ENCODE peak calls at places on chromosomes 6 and 20, in six cellular contexts. Y is breast epithelium, U is bronchial epithelial cell, W is PC-3, O is esophagus squamous epithelium, D is neural progenitor cell. S is an unnamed sample.
A peak's percentile ranks its signal among the peaks of the same experiment; 100 is the strongest.

GRCh38 chr6:106666290-106667021 is 37.1 kb downstream of the QRSL1 start:
- DNase-seq in W (no peak), D (peak; percentile 1), Y (no peak), O (no peak), U (no peak), S (no peak)

GRCh38 chr6:119442776-119443184 is 93.2 kb upstream of the MAN1A1 start:
- DNase-seq in W (no peak), U (no peak), O (no peak), D (no peak), Y (no peak), S (no peak)

GRCh38 chr6:126904176-126904575 is 214.3 kb upstream of the RSPO3 start:
- DNase-seq in U (no peak), D (no peak), O (no peak), Y (no peak), W (no peak), S (no peak)

GRCh38 chr20:62727584-62728027 is 19.0 kb downstream of the NTSR1 start:
- DNase-seq in O (no peak), Y (no peak), D (no peak), W (no peak), U (no peak), S (no peak)

GRCh38 chr6:132798820-132799538 is 542 bp upstream of the SLC18B1 start:
- DNase-seq in W (peak; percentile 77), U (peak; percentile 86), O (no peak), D (peak; percentile 62), Y (peak; percentile 72), S (peak; percentile 83)

GRCh38 chr6:109059148-109059547 is 35.5 kb downstream of the SESN1 start:
- DNase-seq in D (no peak), O (no peak), U (peak; percentile 80), W (no peak), Y (no peak), S (no peak)

GRCh38 chr20:32880635-32881034 is 21.9 kb downstream of the EFCAB8 start:
- DNase-seq in W (no peak), O (no peak), D (no peak), U (no peak), Y (no peak), S (no peak)

GRCh38 chr20:25695532-25696383 is 895 bp downstream of the ZNF337 start:
- DNase-seq in O (no peak), Y (no peak), W (peak; percentile 22), U (no peak), D (peak; percentile 36), S (no peak)

GRCh38 chr20:33444797-33445560 is 1.4 kb upstream of the SNTA1 start:
- DNase-seq in O (no peak), Y (no peak), W (peak; percentile 48), U (peak; percentile 32), D (no peak), S (peak; percentile 35)

GRCh38 chr6:16157909-16158308 is 29.0 kb downstream of the MYLIP start:
- DNase-seq in D (peak; percentile 72), Y (no peak), W (no peak), U (no peak), O (no peak), S (no peak)

GRCh38 chr6:28841290-28841689 is 82.5 kb downstream of the TRIM27 start:
- DNase-seq in O (no peak), Y (no peak), D (peak; percentile 39), W (no peak), U (no peak), S (no peak)
- TF ChIP-seq CTCF in O (no peak), Y (no peak), D (peak; percentile 44), W (peak; percentile 24), U (no peak), S (no peak)

GRCh38 chr6:3293271-3294155 is 34.8 kb downstream of the PSMG4 start:
- DNase-seq in D (no peak), O (no peak), W (no peak), Y (peak; percentile 33), U (no peak), S (no peak)
- H3K36me3 ChIP-seq in D (no peaks in the 10 kb centered on the region), O (no peaks in the 10 kb centered on the region), W (no peaks in the 10 kb centered on the region), Y (no peaks in the 10 kb centered on the region), U (peaks cover 13% of the 10 kb centered on the region), S (no peaks in the 10 kb centered on the region)

DNA sequence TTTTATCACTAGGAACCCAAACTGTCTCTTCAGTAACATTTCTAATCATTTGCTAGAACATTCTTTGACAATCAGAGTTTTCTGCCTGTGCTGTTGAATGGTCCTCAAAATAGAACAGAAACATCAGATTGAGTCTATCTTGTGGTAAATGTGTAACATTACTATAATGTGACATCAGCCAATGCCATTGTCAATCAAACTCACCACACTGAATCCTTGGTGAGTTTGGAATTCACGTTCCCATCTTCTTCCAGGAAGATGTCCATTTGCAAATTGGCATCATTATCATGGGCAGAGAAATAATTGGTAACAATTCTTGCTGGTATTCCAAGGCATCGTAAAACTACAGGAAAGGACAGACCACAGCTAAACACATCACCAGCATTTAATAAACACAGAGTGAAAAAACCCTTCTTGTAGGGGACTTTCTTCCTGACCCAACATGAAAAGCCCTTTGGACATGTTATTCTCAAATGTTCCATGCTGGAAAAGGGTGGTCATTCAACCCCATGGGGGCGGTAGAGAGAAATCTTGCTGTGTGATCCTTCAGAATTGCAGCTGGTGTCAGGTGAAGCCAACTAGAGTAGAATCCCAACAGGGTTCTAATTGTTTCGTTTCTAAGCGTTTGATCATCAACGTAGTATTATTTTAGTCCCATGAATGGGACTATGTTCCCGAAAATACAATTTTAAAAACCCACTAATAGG is 98.5 kb downstream of the F13A1 start:
- DNase-seq in W (peak; percentile 28), O (no peak), D (peak; percentile 63), Y (no peak), U (peak; percentile 29), S (peak; percentile 75)
- TF ChIP-seq CTCF in W (peak; percentile 52), O (no peak), D (peak; percentile 65), Y (no peak), U (peak; percentile 21), S (no peak)

GRCh38 chr6:107877968-107878367 is 53.9 kb upstream of the SCML4 start:
- DNase-seq in W (no peak), Y (no peak), D (no peak), O (no peak), U (no peak), S (no peak)
- H3K36me3 ChIP-seq in W (peaks cover 15% of the 10 kb centered on the region), Y (no peaks in the 10 kb centered on the region), D (peaks cover 6% of the 10 kb centered on the region), O (no peaks in the 10 kb centered on the region), U (peaks cover 6% of the 10 kb centered on the region), S (no peaks in the 10 kb centered on the region)

S was measured in mucosa of descending colon.